ENCODE peak calls at places on chromosomes 1 and 21, in eight cellular contexts. P is RWPE1, I is tibial nerve, H is iPS-NIHi11, C is HFFc6, O is mucosa of descending colon, M is heart right ventricle, J is activated T-cell treated with anti-CD3 and anti-CD28 coated beads for 1 hour. T is an unnamed sample.

GRCh38 chr1:27615346-27616004 is 11.5 kb upstream of the AHDC1 start:
- DNase-seq in P (no peak), M (no peak), O (no peak), C (no peak), H (no peak), I (no peak), J (no peak), T (no peak)

GRCh38 chr21:34166468-34166867 is 93.1 kb downstream of the MRPS6 start:
- DNase-seq in M (no peak), P (no peak), J (no peak), I (no peak), C (no peak), H (no peak), O (no peak), T (no peak)

GRCh38 chr1:115429242-115429641 is 91.2 kb upstream of the NGF start:
- DNase-seq in H (no peak), M (no peak), I (no peak), P (no peak), C (peak; percentile 71), O (no peak), J (no peak), T (no peak)

GRCh38 chr1:219171192-219171935 is 2.3 kb upstream of the LYPLAL1 start:
- DNase-seq in P (no peak), M (no peak), J (no peak), O (no peak), I (no peak), H (no peak), C (no peak), T (no peak)

GRCh38 chr1:55225228-55225627 is 10.1 kb upstream of the USP24 start:
- DNase-seq in O (no peak), P (no peak), C (no peak), M (no peak), H (peak; percentile 30), I (no peak), J (no peak), T (no peak)

GRCh38 chr1:17212487-17213121 is 7.7 kb downstream of the PADI1 start:
- DNase-seq in H (peak; percentile 73), C (peak; percentile 62), O (peak; percentile 59), I (no peak), J (peak; percentile 57), M (no peak), P (peak; percentile 64), T (peak; percentile 64)

GRCh38 chr1:99527078-99527477 is 118.8 kb upstream of the PALMD start:
- DNase-seq in M (no peak), I (no peak), P (peak; percentile 5), H (peak; percentile 13), O (no peak), C (no peak), J (no peak), T (no peak)

GRCh38 chr1:162279099-162279498 is 97.6 kb downstream of the SPATA46 start:
- DNase-seq in C (no peak), P (no peak), O (no peak), H (no peak), J (no peak), I (no peak), M (peak; percentile 24), T (no peak)

GRCh38 chr1:192436441-192437078 is 119.8 kb downstream of the RGS21 start:
- DNase-seq in P (no peak), J (no peak), I (no peak), H (no peak), O (no peak), M (no peak), C (no peak), T (no peak)

GRCh38 chr1:165544996-165545395 is 1.2 kb downstream of the LRRC52 start:
- DNase-seq in P (no peak), O (no peak), I (no peak), H (no peak), J (no peak), C (no peak), M (no peak), T (no peak)

GRCh38 chr1:224375059-224375458 is 18.4 kb downstream of the CNIH4 start:
- DNase-seq in I (no peak), J (no peak), C (no peak), M (no peak), O (no peak), H (no peak), P (no peak), T (no peak)

GRCh38 chr1:180116964-180117763 is 37.5 kb upstream of the QSOX1 start:
- DNase-seq in P (peak; percentile 6), M (peak; percentile 15), C (peak; percentile 39), O (no peak), J (no peak), H (no peak), I (no peak), T (no peak)

GRCh38 chr1:81949421-81949820 is 148.7 kb downstream of the ADGRL2 start:
- DNase-seq in H (no peak), C (no peak), O (no peak), P (peak; percentile 1), I (no peak), M (no peak), J (no peak), T (no peak)

GRCh38 chr1:174534789-174535188 is 87.0 kb downstream of the GPR52 start:
- DNase-seq in O (no peak), J (no peak), C (peak; percentile 3), P (peak; percentile 9), H (no peak), M (no peak), I (no peak), T (no peak)

GRCh38 chr1:235060607-235061470 is 67.8 kb downstream of the TOMM20 start:
- DNase-seq in C (no peak), O (peak; percentile 57), I (no peak), P (no peak), J (no peak), H (peak; percentile 72), M (no peak), T (peak; percentile 26)

GRCh38 chr21:36792505-36792967 is 93.6 kb downstream of the SIM2 start:
- DNase-seq in H (no peak), M (no peak), J (no peak), P (peak; percentile 74), C (peak; percentile 14), O (no peak), I (no peak), T (no peak)

GRCh38 chr1:179082308-179083030 is 599 bp downstream of the TOR3A start:
- DNase-seq in H (peak; percentile 52), C (no peak), I (no peak), M (peak; percentile 32), J (peak; percentile 16), P (peak; percentile 53), O (peak; percentile 50), T (no peak)

GRCh38 chr1:155976062-155976912 is 2.1 kb downstream of the ARHGEF2 start:
- DNase-seq in J (peak; percentile 70), C (peak; percentile 55), P (peak; percentile 89), O (peak; percentile 71), H (peak; percentile 81), I (peak; percentile 74), M (peak; percentile 80), T (peak; percentile 82)

GRCh38 chr1:100862591-100862990 is 32.1 kb downstream of the EXTL2 start:
- DNase-seq in J (no peak), I (no peak), C (peak; percentile 61), H (no peak), P (no peak), O (no peak), M (no peak), T (no peak)

GRCh38 chr21:24045775-24046215 is 1561.5 kb downstream of the MRPL39 start:
- DNase-seq in C (peak; percentile 0), P (peak; percentile 2), O (peak; percentile 20), H (peak; percentile 3), I (peak; percentile 68), J (no peak), M (peak; percentile 53), T (peak; percentile 47)

GRCh38 chr21:46425566-46425965 is 33.1 kb upstream of the DIP2A start:
- DNase-seq in O (no peak), H (no peak), J (peak; percentile 26), I (no peak), P (no peak), M (no peak), C (no peak), T (peak; percentile 45)

GRCh38 chr1:147177611-147178370 is 5.5 kb upstream of the PRKAB2 start:
- DNase-seq in I (no peak), O (peak; percentile 32), P (no peak), J (no peak), M (no peak), C (peak; percentile 30), H (no peak), T (no peak)

GRCh38 chr1:222813866-222814535 is 838 bp upstream of the DISP1 start:
- DNase-seq in I (peak; percentile 10), M (no peak), P (no peak), C (peak; percentile 9), J (no peak), H (no peak), O (peak; percentile 23), T (no peak)

GRCh38 chr1:186404454-186405051 is 28.9 kb downstream of the ODR4 start:
- DNase-seq in P (peak; percentile 10), C (peak; percentile 66), I (no peak), H (peak; percentile 32), M (no peak), O (no peak), J (no peak), T (no peak)

GRCh38 chr1:87179851-87180519 is 148.7 kb upstream of the LMO4 start:
- DNase-seq in H (no peak), J (no peak), C (no peak), O (no peak), I (no peak), P (no peak), M (no peak), T (no peak)

T was measured in lower lobe of right lung.